ENCODE peak calls at places on chromosomes 7 and 10, in six cellular contexts. One of them, this sample, is unnamed.
A peak's percentile ranks its signal among the peaks of the same experiment; 100 is the strongest.

GRCh38 chr10:10055656-10056445 is 961.8 kb upstream of the CELF2 start:
- DNase-seq in dorsolateral prefrontal cortex: no peak
- DNase-seq in heart left ventricle: no peak
- DNase-seq in right lobe of liver: no peak
- DNase-seq in choroid plexus epithelial cell: peak; percentile 63
- DNase-seq in epithelial cell of esophagus: no peak
- DNase-seq in this sample: no peak

GRCh38 chr10:129704786-129705525 is 237.9 kb downstream of the MGMT start:
- DNase-seq in dorsolateral prefrontal cortex: no peak
- DNase-seq in heart left ventricle: no peak
- DNase-seq in right lobe of liver: no peak
- DNase-seq in choroid plexus epithelial cell: no peak
- DNase-seq in epithelial cell of esophagus: no peak
- DNase-seq in this sample: no peak

GRCh38 chr10:26024303-26024702 is 90.3 kb downstream of the MYO3A start:
- DNase-seq in dorsolateral prefrontal cortex: no peak
- DNase-seq in heart left ventricle: no peak
- DNase-seq in right lobe of liver: no peak
- DNase-seq in choroid plexus epithelial cell: no peak
- DNase-seq in epithelial cell of esophagus: no peak
- DNase-seq in this sample: no peak

GRCh38 chr7:152869677-152870051 is 110.1 kb downstream of the ACTR3B start:
- DNase-seq in dorsolateral prefrontal cortex: no peak
- DNase-seq in heart left ventricle: no peak
- DNase-seq in right lobe of liver: no peak
- DNase-seq in choroid plexus epithelial cell: no peak
- DNase-seq in epithelial cell of esophagus: no peak
- DNase-seq in this sample: no peak

GRCh38 chr7:66883716-66884115 is 37.3 kb upstream of the TMEM248 start:
- DNase-seq in dorsolateral prefrontal cortex: no peak
- DNase-seq in heart left ventricle: no peak
- DNase-seq in right lobe of liver: no peak
- DNase-seq in choroid plexus epithelial cell: peak; percentile 14
- DNase-seq in epithelial cell of esophagus: peak; percentile 66
- DNase-seq in this sample: no peak

GRCh38 chr10:69728335-69728861 is 73.3 kb upstream of the COL13A1 start:
- DNase-seq in dorsolateral prefrontal cortex: no peak
- DNase-seq in heart left ventricle: no peak
- DNase-seq in right lobe of liver: no peak
- DNase-seq in choroid plexus epithelial cell: peak; percentile 68
- DNase-seq in epithelial cell of esophagus: peak; percentile 99
- DNase-seq in this sample: no peak

GRCh38 chr10:11604742-11605650 is 6.5 kb downstream of the USP6NL start:
- DNase-seq in dorsolateral prefrontal cortex: no peak
- DNase-seq in heart left ventricle: no peak
- DNase-seq in right lobe of liver: no peak
- DNase-seq in choroid plexus epithelial cell: peak; percentile 23
- DNase-seq in epithelial cell of esophagus: no peak
- DNase-seq in this sample: peak; percentile 62

GRCh38 chr10:86958109-86958830 is at the start of gene SNCG:
- DNase-seq in dorsolateral prefrontal cortex: no peak
- DNase-seq in heart left ventricle: peak; percentile 61
- DNase-seq in right lobe of liver: no peak
- DNase-seq in choroid plexus epithelial cell: peak; percentile 32
- DNase-seq in epithelial cell of esophagus: peak; percentile 24
- DNase-seq in this sample: peak; percentile 43

GRCh38 chr7:10910447-10910846 is 63.2 kb upstream of the PHF14 start:
- DNase-seq in dorsolateral prefrontal cortex: no peak
- DNase-seq in heart left ventricle: no peak
- DNase-seq in right lobe of liver: no peak
- DNase-seq in choroid plexus epithelial cell: no peak
- DNase-seq in epithelial cell of esophagus: no peak
- DNase-seq in this sample: no peak

GRCh38 chr7:79452032-79452494 is 1.4 kb downstream of the MAGI2 start:
- DNase-seq in dorsolateral prefrontal cortex: peak; percentile 83
- DNase-seq in heart left ventricle: peak; percentile 84
- DNase-seq in right lobe of liver: peak; percentile 85
- DNase-seq in choroid plexus epithelial cell: peak; percentile 89
- DNase-seq in epithelial cell of esophagus: peak; percentile 75
- DNase-seq in this sample: no peak

GRCh38 chr7:66597472-66597871 is 31.2 kb upstream of the KCTD7 start:
- DNase-seq in dorsolateral prefrontal cortex: no peak
- DNase-seq in heart left ventricle: no peak
- DNase-seq in right lobe of liver: no peak
- DNase-seq in choroid plexus epithelial cell: no peak
- DNase-seq in epithelial cell of esophagus: no peak
- DNase-seq in this sample: no peak

GRCh38 chr10:79143879-79144278 is 75.1 kb downstream of the ZMIZ1 start:
- DNase-seq in dorsolateral prefrontal cortex: no peak
- DNase-seq in heart left ventricle: no peak
- DNase-seq in right lobe of liver: no peak
- DNase-seq in choroid plexus epithelial cell: no peak
- DNase-seq in epithelial cell of esophagus: no peak
- DNase-seq in this sample: no peak

GRCh38 chr7:77989981-77990566 is 191.5 kb downstream of the PHTF2 start:
- DNase-seq in dorsolateral prefrontal cortex: no peak
- DNase-seq in heart left ventricle: no peak
- DNase-seq in right lobe of liver: no peak
- DNase-seq in choroid plexus epithelial cell: no peak
- DNase-seq in epithelial cell of esophagus: peak; percentile 70
- DNase-seq in this sample: peak; percentile 82

GRCh38 chr10:517872-518475 is 171.5 kb downstream of the DIP2C start:
- DNase-seq in dorsolateral prefrontal cortex: no peak
- DNase-seq in heart left ventricle: no peak
- DNase-seq in right lobe of liver: no peak
- DNase-seq in choroid plexus epithelial cell: no peak
- DNase-seq in epithelial cell of esophagus: no peak
- DNase-seq in this sample: no peak

GRCh38 chr7:80770061-80770460 is 131.6 kb downstream of the CD36 start:
- DNase-seq in dorsolateral prefrontal cortex: no peak
- DNase-seq in heart left ventricle: no peak
- DNase-seq in right lobe of liver: no peak
- DNase-seq in choroid plexus epithelial cell: no peak
- DNase-seq in epithelial cell of esophagus: no peak
- DNase-seq in this sample: no peak

GRCh38 chr10:101238732-101239105 is 9.5 kb upstream of the LBX1 start:
- DNase-seq in dorsolateral prefrontal cortex: no peak
- DNase-seq in heart left ventricle: no peak
- DNase-seq in right lobe of liver: no peak
- DNase-seq in choroid plexus epithelial cell: peak; percentile 35
- DNase-seq in epithelial cell of esophagus: no peak
- DNase-seq in this sample: no peak

GRCh38 chr10:124707546-124707945 is 36.6 kb downstream of the FAM53B start:
- DNase-seq in dorsolateral prefrontal cortex: no peak
- DNase-seq in heart left ventricle: no peak
- DNase-seq in right lobe of liver: no peak
- DNase-seq in choroid plexus epithelial cell: no peak
- DNase-seq in epithelial cell of esophagus: no peak
- DNase-seq in this sample: no peak

GRCh38 chr7:133155121-133155520 is 73.2 kb upstream of the CHCHD3 start:
- DNase-seq in dorsolateral prefrontal cortex: no peak
- DNase-seq in heart left ventricle: no peak
- DNase-seq in right lobe of liver: no peak
- DNase-seq in choroid plexus epithelial cell: no peak
- DNase-seq in epithelial cell of esophagus: no peak
- DNase-seq in this sample: no peak

GRCh38 chr10:116850058-116850611 is 836 bp downstream of the ENO4 start:
- DNase-seq in dorsolateral prefrontal cortex: no peak
- DNase-seq in heart left ventricle: no peak
- DNase-seq in right lobe of liver: no peak
- DNase-seq in choroid plexus epithelial cell: no peak
- DNase-seq in epithelial cell of esophagus: no peak
- DNase-seq in this sample: no peak
- H3K4me3 ChIP-seq in dorsolateral prefrontal cortex: peak overlapping the region; percentile 85
- H3K4me3 ChIP-seq in heart left ventricle: peak overlapping the region; percentile 53
- H3K4me3 ChIP-seq in right lobe of liver: peak overlapping the region; percentile 79
- H3K4me3 ChIP-seq in choroid plexus epithelial cell: peak overlapping the region; percentile 79
- H3K4me3 ChIP-seq in epithelial cell of esophagus: peak overlapping the region; percentile 89
- H3K4me3 ChIP-seq in this sample: no peak overlapping the region

GRCh38 chr7:121313793-121314676 is 14.8 kb upstream of the WNT16 start:
- DNase-seq in dorsolateral prefrontal cortex: no peak
- DNase-seq in heart left ventricle: no peak
- DNase-seq in right lobe of liver: no peak
- DNase-seq in choroid plexus epithelial cell: peak; percentile 76
- DNase-seq in epithelial cell of esophagus: no peak
- DNase-seq in this sample: peak; percentile 47

DNA sequence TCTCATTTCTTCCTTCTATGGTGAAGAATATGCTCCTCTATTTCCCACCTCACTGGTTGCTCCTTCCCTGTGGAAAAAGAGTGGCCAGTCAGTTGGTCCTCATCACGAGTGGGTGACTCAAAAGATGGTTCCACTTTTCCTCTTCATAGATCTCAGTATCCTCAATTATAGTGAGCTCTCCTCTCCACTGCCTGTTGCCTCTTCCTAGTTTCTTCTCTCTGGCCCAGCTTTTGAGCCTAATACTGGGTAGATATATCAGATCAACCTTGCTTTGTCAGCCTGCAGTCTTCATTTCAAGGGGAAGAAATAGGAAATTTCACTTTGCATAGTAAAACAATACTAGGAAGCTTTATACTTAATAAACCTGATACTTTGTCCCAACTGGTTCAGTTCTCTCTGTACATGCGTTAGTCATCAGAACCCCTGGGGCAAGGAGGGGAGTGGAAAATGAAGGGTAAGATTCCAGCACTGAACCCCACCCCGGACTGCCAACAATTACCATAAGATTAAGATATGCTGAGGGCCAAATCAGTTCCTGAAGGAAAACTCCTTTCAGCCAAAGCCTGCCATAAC is 15.5 kb upstream of the WNT16 start:
- DNase-seq in dorsolateral prefrontal cortex: no peak
- DNase-seq in heart left ventricle: no peak
- DNase-seq in right lobe of liver: no peak
- DNase-seq in choroid plexus epithelial cell: peak; percentile 48
- DNase-seq in epithelial cell of esophagus: peak; percentile 81
- DNase-seq in this sample: peak; percentile 69
- H3K4me3 ChIP-seq in dorsolateral prefrontal cortex: no peak overlapping the region
- H3K4me3 ChIP-seq in heart left ventricle: no peak overlapping the region
- H3K4me3 ChIP-seq in right lobe of liver: no peak overlapping the region
- H3K4me3 ChIP-seq in choroid plexus epithelial cell: no peak overlapping the region
- H3K4me3 ChIP-seq in epithelial cell of esophagus: no peak overlapping the region
- H3K4me3 ChIP-seq in this sample: no peak overlapping the region

DNA sequence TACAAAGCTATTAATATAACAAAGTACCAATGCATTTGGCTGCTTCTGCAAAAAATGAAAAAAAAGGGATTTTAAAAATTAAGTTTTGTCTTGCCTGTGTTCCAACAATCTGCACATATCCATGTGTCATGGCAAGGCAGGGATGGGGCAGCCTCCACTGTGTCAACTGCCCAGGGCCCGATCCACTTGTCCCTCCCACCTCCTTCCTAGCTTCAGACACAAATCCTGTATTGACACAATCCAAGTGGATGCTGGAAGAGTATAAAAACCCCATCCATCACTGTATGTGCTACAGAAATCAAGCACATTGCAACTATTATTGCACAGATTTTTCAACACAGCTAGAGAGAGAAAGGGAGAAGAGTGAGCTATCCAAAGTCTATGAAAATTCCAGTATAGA is 106.5 kb downstream of the ELMO1 start:
- DNase-seq in dorsolateral prefrontal cortex: no peak
- DNase-seq in heart left ventricle: no peak
- DNase-seq in right lobe of liver: no peak
- DNase-seq in choroid plexus epithelial cell: no peak
- DNase-seq in epithelial cell of esophagus: no peak
- DNase-seq in this sample: no peak
- H3K4me3 ChIP-seq in dorsolateral prefrontal cortex: peak overlapping the region; percentile 44
- H3K4me3 ChIP-seq in heart left ventricle: no peak overlapping the region
- H3K4me3 ChIP-seq in right lobe of liver: no peak overlapping the region
- H3K4me3 ChIP-seq in choroid plexus epithelial cell: no peak overlapping the region
- H3K4me3 ChIP-seq in epithelial cell of esophagus: no peak overlapping the region
- H3K4me3 ChIP-seq in this sample: peak overlapping the region; percentile 32

DNA sequence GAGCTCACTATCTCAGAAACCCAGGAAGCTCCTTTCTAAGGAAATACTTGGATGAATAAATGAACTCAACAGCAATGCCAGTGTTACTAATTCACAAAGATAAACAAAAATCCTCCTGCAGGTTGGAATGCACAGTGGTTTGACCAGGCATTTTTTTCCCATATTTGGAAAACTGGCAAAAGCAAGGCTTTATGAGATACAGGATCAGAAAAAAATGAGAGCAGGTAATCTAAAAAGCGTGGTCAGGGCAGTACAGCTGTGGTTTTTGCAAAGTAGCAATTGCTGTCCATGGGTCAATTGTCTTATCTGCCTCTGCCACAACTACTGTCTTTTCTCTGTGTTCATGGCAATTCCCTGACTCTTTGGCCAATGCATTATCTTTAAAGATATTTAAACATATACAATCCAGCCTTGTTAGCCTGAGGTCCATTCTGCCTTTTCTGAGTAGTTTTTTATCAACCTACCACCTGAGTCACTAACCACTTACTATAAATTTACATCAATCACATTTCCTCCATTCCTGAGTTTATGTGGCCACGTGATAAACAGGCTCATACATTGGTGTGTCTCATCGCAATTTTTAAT is 564.5 kb upstream of the IGFBP3 start:
- DNase-seq in dorsolateral prefrontal cortex: no peak
- DNase-seq in heart left ventricle: no peak
- DNase-seq in right lobe of liver: no peak
- DNase-seq in choroid plexus epithelial cell: peak; percentile 58
- DNase-seq in epithelial cell of esophagus: peak; percentile 36
- DNase-seq in this sample: no peak
- H3K4me3 ChIP-seq in dorsolateral prefrontal cortex: no peak overlapping the region
- H3K4me3 ChIP-seq in heart left ventricle: no peak overlapping the region
- H3K4me3 ChIP-seq in right lobe of liver: no peak overlapping the region
- H3K4me3 ChIP-seq in choroid plexus epithelial cell: no peak overlapping the region
- H3K4me3 ChIP-seq in epithelial cell of esophagus: no peak overlapping the region
- H3K4me3 ChIP-seq in this sample: no peak overlapping the region

DNA sequence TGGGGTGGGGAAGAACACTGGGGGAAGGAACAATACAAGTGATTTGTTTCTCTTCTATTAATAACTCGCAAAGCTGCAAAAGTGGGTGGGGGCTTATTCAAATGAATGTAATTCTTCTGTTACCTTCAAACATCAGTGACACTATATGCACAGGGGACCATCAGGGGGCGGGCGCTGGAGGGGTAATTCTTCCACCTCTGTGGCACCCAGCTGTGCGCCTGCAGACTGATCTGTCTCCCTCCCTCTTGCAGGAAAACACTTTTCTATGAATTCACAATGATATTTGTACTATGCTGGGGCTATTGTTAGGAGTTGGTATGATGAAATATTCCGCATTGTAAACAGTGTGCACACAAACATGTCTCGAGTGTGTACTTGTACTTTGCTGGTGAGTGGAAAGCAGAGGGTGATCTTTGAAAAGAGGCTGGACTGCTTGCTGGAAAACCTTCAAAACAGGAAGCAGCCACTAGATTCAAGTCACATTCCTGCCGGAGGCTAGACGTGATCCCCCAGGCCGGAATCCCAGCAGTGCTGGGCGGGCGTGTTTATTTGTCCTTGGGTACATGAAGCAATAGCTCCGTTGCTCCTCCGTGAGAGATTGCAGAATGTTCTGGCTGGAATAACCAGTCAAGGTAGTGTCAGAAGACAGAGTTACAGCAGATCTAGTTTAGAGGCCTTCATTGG is 15.8 kb upstream of the BNIP3 start:
- DNase-seq in dorsolateral prefrontal cortex: no peak
- DNase-seq in heart left ventricle: no peak
- DNase-seq in right lobe of liver: peak; percentile 73
- DNase-seq in choroid plexus epithelial cell: peak; percentile 97
- DNase-seq in epithelial cell of esophagus: peak; percentile 92
- DNase-seq in this sample: peak; percentile 14
- H3K4me3 ChIP-seq in dorsolateral prefrontal cortex: peak overlapping the region; percentile 3
- H3K4me3 ChIP-seq in heart left ventricle: no peak overlapping the region
- H3K4me3 ChIP-seq in right lobe of liver: no peak overlapping the region
- H3K4me3 ChIP-seq in choroid plexus epithelial cell: peak overlapping the region; percentile 11
- H3K4me3 ChIP-seq in epithelial cell of esophagus: no peak overlapping the region
- H3K4me3 ChIP-seq in this sample: no peak overlapping the region

This sample was measured in small intestine.